ENCODE peak calls at places on chromosomes 5 and 9, in ten cellular contexts. X is pancreas, O is AG09319, R is HCT116, F is left ventricle myocardium inferior, B is neural crest cell, S is choroid plexus epithelial cell, U is activated B cell treated with CpG ODN at 0.5 μM for 24 hours, J is cardiac fibroblast, N is stomach. G is an unnamed sample.

GRCh38 chr9:69425402-69425801 is 100.4 kb downstream of the ENTREP1 start:
- DNase-seq in X (no peak), O (no peak), R (no peak), F (no peak), B (no peak), S (no peak), U (no peak), J (no peak), N (no peak), G (no peak)

GRCh38 chr9:4614627-4615026 is 47.5 kb upstream of the PLPP6 start:
- DNase-seq in X (no peak), O (no peak), R (no peak), F (no peak), B (no peak), S (no peak), U (no peak), J (no peak), N (no peak), G (no peak)

GRCh38 chr5:92977766-92978555 is 603.1 kb downstream of the NR2F1-AS1 start:
- DNase-seq in X (no peak), O (no peak), R (no peak), F (no peak), B (no peak), S (no peak), U (no peak), J (no peak), N (no peak), G (no peak)

GRCh38 chr9:114799441-114799840 is 6.4 kb downstream of the TNFSF15 start:
- DNase-seq in X (no peak), O (no peak), R (no peak), F (no peak), B (peak), S (peak), U (no peak), J (no peak), N (no peak), G (no peak)

GRCh38 chr9:28999806-29000205 is 1426.5 kb upstream of the C9orf72 start:
- DNase-seq in X (no peak), O (no peak), R (no peak), F (no peak), B (no peak), S (peak), U (no peak), J (no peak), N (no peak), G (peak)

GRCh38 chr9:29966247-29966646 is 2393.0 kb upstream of the C9orf72 start:
- DNase-seq in X (no peak), O (no peak), R (no peak), F (no peak), B (no peak), S (peak), U (no peak), J (no peak), N (no peak), G (peak)

GRCh38 chr9:99720455-99721050 is 101.1 kb upstream of the NR4A3 start:
- DNase-seq in X (no peak), O (peak), R (no peak), F (no peak), B (no peak), S (peak), U (no peak), J (peak), N (no peak), G (no peak)

GRCh38 chr9:127899200-127899943 is at the start of gene ST6GALNAC6:
- DNase-seq in X (peak), O (no peak), R (no peak), F (peak), B (peak), S (peak), U (peak), J (peak), N (peak), G (peak)

GRCh38 chr9:89367726-89368437 is 49.6 kb downstream of the SECISBP2 start:
- DNase-seq in X (no peak), O (no peak), R (no peak), F (no peak), B (no peak), S (no peak), U (no peak), J (no peak), N (no peak), G (no peak)

GRCh38 chr5:141873933-141874261 is 4.3 kb downstream of the PCDH1 start:
- DNase-seq in X (no peak), O (no peak), R (no peak), F (no peak), B (no peak), S (no peak), U (no peak), J (no peak), N (no peak), G (no peak)

GRCh38 chr5:80231243-80231642 is 24.6 kb downstream of the SERINC5 start:
- DNase-seq in X (no peak), O (no peak), R (no peak), F (no peak), B (no peak), S (peak), U (no peak), J (peak), N (no peak), G (no peak)

GRCh38 chr5:112174959-112175594 is 244.0 kb downstream of the EPB41L4A start:
- DNase-seq in X (no peak), O (no peak), R (peak), F (no peak), B (peak), S (peak), U (no peak), J (peak), N (no peak), G (peak)

GRCh38 chr5:110757118-110757729 is 18.4 kb downstream of the SLC25A46 start:
- DNase-seq in X (no peak), O (no peak), R (peak), F (no peak), B (peak), S (peak), U (no peak), J (peak), N (no peak), G (peak)

GRCh38 chr5:54742417-54742889 is 224.9 kb downstream of the SNX18 start:
- DNase-seq in X (peak), O (no peak), R (no peak), F (no peak), B (no peak), S (peak), U (no peak), J (peak), N (peak), G (peak)

GRCh38 chr5:37814699-37815098 is 25.1 kb downstream of the GDNF start:
- DNase-seq in X (no peak), O (no peak), R (no peak), F (no peak), B (no peak), S (peak), U (no peak), J (no peak), N (no peak), G (peak)

GRCh38 chr5:152285764-152286163 is 119.3 kb downstream of the NMUR2 start:
- DNase-seq in X (no peak), O (no peak), R (no peak), F (no peak), B (no peak), S (no peak), U (no peak), J (no peak), N (no peak), G (no peak)

GRCh38 chr5:169696621-169697517 is 59.8 kb downstream of the DOCK2 start:
- DNase-seq in X (no peak), O (no peak), R (no peak), F (no peak), B (no peak), S (peak), U (no peak), J (peak), N (no peak), G (peak)

GRCh38 chr5:78908173-78908901 is 76.8 kb downstream of the ARSB start:
- DNase-seq in X (peak), O (peak), R (no peak), F (peak), B (peak), S (peak), U (no peak), J (peak), N (peak), G (no peak)

GRCh38 chr9:69697475-69697874 is 25.3 kb upstream of the APBA1 start:
- DNase-seq in X (no peak), O (no peak), R (no peak), F (no peak), B (no peak), S (no peak), U (no peak), J (no peak), N (no peak), G (peak)

GRCh38 chr5:135253601-135254165 is 145.3 kb downstream of the MACROH2A1 start:
- DNase-seq in X (no peak), O (no peak), R (no peak), F (no peak), B (no peak), S (no peak), U (no peak), J (no peak), N (no peak), G (no peak)

GRCh38 chr5:25544652-25545249 is 900.0 kb upstream of the CDH10 start:
- DNase-seq in X (no peak), O (no peak), R (peak), F (no peak), B (peak), S (peak), U (no peak), J (no peak), N (peak), G (peak)

GRCh38 chr5:469752-470483 is 26.9 kb downstream of the EXOC3 start:
- DNase-seq in X (no peak), O (no peak), R (no peak), F (peak), B (no peak), S (no peak), U (peak), J (no peak), N (no peak), G (no peak)

GRCh38 chr5:41772785-41773442 is 97.3 kb downstream of the OXCT1 start:
- DNase-seq in X (no peak), O (no peak), R (no peak), F (no peak), B (no peak), S (no peak), U (no peak), J (no peak), N (no peak), G (no peak)

GRCh38 chr5:164346785-164347630 is 841.6 kb downstream of the MAT2B start:
- DNase-seq in X (no peak), O (no peak), R (no peak), F (no peak), B (no peak), S (no peak), U (no peak), J (no peak), N (no peak), G (no peak)
- TF ChIP-seq CTCF in X (no peak), O (no peak), R (no peak), F (no peak), B (no peak), S (no peak), U (no peak), J (no peak), N (no peak), G (no peak)

GRCh38 chr9:124764774-124765438 is 6.2 kb downstream of the NR6A1 start:
- DNase-seq in X (no peak), O (no peak), R (no peak), F (no peak), B (no peak), S (peak), U (no peak), J (peak), N (no peak), G (peak)
- TF ChIP-seq CTCF in X (no peak), O (peak), R (no peak), F (peak), B (peak), S (peak), U (no peak), J (peak), N (no peak), G (peak)

GRCh38 chr9:125240649-125240999 is 519 bp downstream of the HSPA5 start:
- DNase-seq in X (no peak), O (no peak), R (no peak), F (no peak), B (no peak), S (peak), U (no peak), J (peak), N (peak), G (peak)

GRCh38 chr9:125241863-125242739 is 958 bp upstream of the HSPA5 start:
- DNase-seq in X (no peak), O (no peak), R (no peak), F (peak), B (no peak), S (no peak), U (no peak), J (peak), N (peak), G (no peak)

GRCh38 chr9:125238915-125239446 is 2.2 kb downstream of the HSPA5 start:
- DNase-seq in X (no peak), O (no peak), R (no peak), F (no peak), B (no peak), S (no peak), U (no peak), J (no peak), N (no peak), G (no peak)

GRCh38 chr9:125239631-125240597 is 1.2 kb downstream of the HSPA5 start:
- DNase-seq in X (no peak), O (no peak), R (no peak), F (no peak), B (no peak), S (no peak), U (no peak), J (no peak), N (no peak), G (no peak)

DNA sequence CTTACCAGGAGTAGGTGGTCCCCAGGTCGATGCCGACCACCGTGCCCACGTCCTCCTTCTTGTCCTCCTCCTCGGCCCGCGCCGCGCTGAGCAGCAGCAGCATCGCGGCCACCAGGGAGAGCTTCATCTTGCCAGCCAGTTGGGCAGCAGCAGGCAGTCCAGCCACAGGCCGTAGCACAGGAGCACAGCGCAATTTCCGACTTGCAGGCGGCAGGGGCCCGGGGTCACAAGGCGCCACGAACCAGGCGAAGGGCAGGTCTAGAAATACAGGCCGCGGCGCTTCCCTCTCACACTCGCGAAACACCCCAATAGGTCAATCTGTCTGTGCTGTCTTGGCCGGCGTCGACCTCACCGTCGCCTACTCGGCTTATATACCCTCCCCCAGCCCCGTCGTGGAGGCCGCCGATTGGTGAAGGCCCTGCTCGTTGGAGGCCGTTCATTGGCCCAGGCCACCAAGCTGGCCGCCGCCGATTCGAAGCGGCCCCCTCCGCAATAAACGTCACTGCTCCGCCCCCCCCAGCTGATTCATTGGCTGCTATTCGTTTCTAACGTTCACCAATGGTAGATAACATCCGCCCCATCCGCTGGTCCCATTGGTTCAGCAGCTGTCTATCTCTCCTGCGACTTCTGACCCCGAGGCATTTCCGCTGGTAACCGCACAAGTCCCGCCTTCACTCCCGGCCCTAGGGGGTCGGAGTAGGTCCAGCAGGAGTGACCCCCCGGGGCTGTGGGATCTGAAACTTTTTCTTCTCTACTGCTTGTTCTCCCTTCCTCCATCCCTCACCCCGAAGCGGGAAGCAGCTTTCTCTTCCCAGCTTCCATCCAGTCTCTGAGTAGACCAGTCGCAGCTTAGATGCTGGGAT is at the start of gene HSPA5:
- DNase-seq in X (peak), O (peak), R (peak), F (peak), B (peak), S (peak), U (peak), J (peak), N (peak), G (peak)
- TF ChIP-seq CTCF in X (no peak), O (peak), R (no peak), F (peak), B (peak), S (peak), U (no peak), J (peak), N (peak), G (no peak)

GRCh38 chr5:123090641-123091257 is 1.7 kb downstream of the PRDM6 start:
- DNase-seq in X (no peak), O (no peak), R (no peak), F (no peak), B (no peak), S (no peak), U (no peak), J (no peak), N (no peak), G (no peak)
- TF ChIP-seq CTCF in X (no peak), O (no peak), R (no peak), F (no peak), B (no peak), S (no peak), U (no peak), J (no peak), N (no peak), G (no peak)

DNA sequence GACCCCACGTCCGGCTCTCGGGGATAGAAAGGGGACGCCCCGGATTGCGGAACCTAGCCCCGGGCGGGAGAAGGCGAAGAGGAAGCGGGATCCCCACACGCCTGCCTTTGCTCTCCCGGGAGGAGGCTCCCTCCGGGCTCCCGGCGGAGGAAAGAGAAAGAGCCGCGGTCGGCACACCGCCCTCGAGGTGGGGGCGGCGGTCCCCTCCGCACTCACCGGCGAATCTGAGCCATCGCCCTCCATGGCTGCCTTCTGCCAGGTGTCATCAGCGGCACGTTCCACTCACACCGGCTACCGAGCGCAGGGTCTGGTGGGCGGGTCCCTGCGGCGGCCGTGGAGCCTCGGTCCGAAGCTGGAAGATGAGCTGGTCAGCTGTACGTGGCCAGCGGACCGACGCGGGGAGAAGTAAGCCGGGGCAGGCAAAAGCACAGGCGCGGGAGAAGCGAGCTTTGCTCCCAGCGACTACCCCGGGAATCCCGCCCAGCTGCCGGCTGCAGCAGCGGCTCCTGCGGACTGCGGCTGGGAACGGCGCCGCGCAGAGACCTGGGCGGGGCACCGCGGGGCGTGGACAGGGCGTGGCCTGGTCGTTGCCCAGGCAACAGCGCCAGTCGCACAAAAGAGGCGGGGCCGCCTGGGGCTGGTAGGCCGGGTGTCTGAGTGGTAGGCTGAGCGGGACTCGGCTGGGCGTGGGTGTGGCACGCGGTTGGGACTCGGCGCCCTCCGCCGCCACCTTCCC is at the start of gene TRIM36:
- DNase-seq in X (peak), O (peak), R (peak), F (peak), B (peak), S (peak), U (peak), J (peak), N (peak), G (peak)
- TF ChIP-seq CTCF in X (no peak), O (peak), R (no peak), F (peak), B (no peak), S (peak), U (no peak), J (no peak), N (no peak), G (peak)

GRCh38 chr5:83251849-83252248 is 174.5 kb downstream of the XRCC4 start:
- DNase-seq in X (no peak), O (no peak), R (no peak), F (no peak), B (no peak), S (no peak), U (no peak), J (no peak), N (no peak), G (no peak)
- TF ChIP-seq CTCF in X (no peak), O (no peak), R (no peak), F (no peak), B (no peak), S (no peak), U (no peak), J (no peak), N (no peak), G (no peak)

G was measured in MCF 10A.